ENCODE peak calls at places on chromosomes 12 and 14, in four cellular contexts. W is left lung; L is CD8-positive, alpha-beta T cell; Y is BE2C. P is an unnamed sample.

GRCh38 chr12:89016970-89017778 is 335.1 kb downstream of the DUSP6 start:
- DNase-seq in W (no peak), L (no peak), Y (peak; percentile 63), P (peak; percentile 90)

GRCh38 chr12:119229837-119230236 is 51.1 kb downstream of the HSPB8 start:
- DNase-seq in W (no peak), L (no peak), Y (peak; percentile 82), P (peak; percentile 72)

GRCh38 chr14:38297681-38298080 is 41.8 kb upstream of the CLEC14A start:
- DNase-seq in W (no peak), L (no peak), Y (peak; percentile 58), P (no peak)

GRCh38 chr12:52214421-52214802 is 18.6 kb upstream of the KRT7 start:
- DNase-seq in W (no peak), L (no peak), Y (peak; percentile 46), P (no peak)

GRCh38 chr12:12443482-12443881 is 86.6 kb downstream of the BORCS5 start:
- DNase-seq in W (no peak), L (no peak), Y (no peak), P (no peak)

GRCh38 chr12:110582286-110583136 is 607 bp downstream of the PPTC7 start:
- DNase-seq in W (peak; percentile 83), L (peak; percentile 74), Y (peak; percentile 54), P (peak; percentile 49)

GRCh38 chr12:57896437-57897201 is 44.7 kb upstream of the ATP23 start:
- DNase-seq in W (peak; percentile 79), L (peak; percentile 24), Y (peak; percentile 69), P (peak; percentile 71)

GRCh38 chr14:97359391-97359790 is 562.2 kb downstream of the VRK1 start:
- DNase-seq in W (no peak), L (no peak), Y (no peak), P (no peak)

GRCh38 chr14:56378474-56378873 is 201.1 kb upstream of the TMEM260 start:
- DNase-seq in W (no peak), L (no peak), Y (no peak), P (no peak)

GRCh38 chr14:69615471-69616407 is 4.3 kb downstream of the SUSD6 start:
- DNase-seq in W (peak; percentile 64), L (peak; percentile 50), Y (no peak), P (no peak)

GRCh38 chr12:88575361-88575959 is 4.8 kb downstream of the KITLG start:
- DNase-seq in W (no peak), L (no peak), Y (no peak), P (no peak)

GRCh38 chr14:106318700-106319099 is 792.3 kb downstream of the TMEM121 start:
- DNase-seq in W (no peak), L (peak; percentile 48), Y (no peak), P (no peak)

GRCh38 chr12:120726961-120727360 is 1.3 kb downstream of the ACADS start:
- DNase-seq in W (no peak), L (no peak), Y (no peak), P (no peak)

GRCh38 chr12:31849090-31849687 is 110.0 kb upstream of the RESF1 start:
- DNase-seq in W (no peak), L (no peak), Y (no peak), P (peak; percentile 46)

GRCh38 chr14:49970474-49971147 is 77.7 kb downstream of the ARF6 start:
- DNase-seq in W (no peak), L (no peak), Y (no peak), P (no peak)

GRCh38 chr14:104784218-104784568 is 11.4 kb downstream of the AKT1 start:
- DNase-seq in W (no peak), L (no peak), Y (no peak), P (no peak)

GRCh38 chr12:52519826-52520662 is at the start of gene KRT5:
- DNase-seq in W (no peak), L (no peak), Y (no peak), P (no peak)

GRCh38 chr14:26702721-26703250 is 105.0 kb upstream of the NOVA1 start:
- DNase-seq in W (no peak), L (no peak), Y (no peak), P (no peak)

GRCh38 chr12:23359975-23360638 is 589.4 kb downstream of the SOX5 start:
- DNase-seq in W (no peak), L (no peak), Y (no peak), P (no peak)

GRCh38 chr14:70189678-70190077 is 927 bp upstream of the SLC8A3 start:
- DNase-seq in W (no peak), L (no peak), Y (no peak), P (peak; percentile 41)

GRCh38 chr12:94873368-94874085 is 130.0 kb downstream of the NDUFA12 start:
- DNase-seq in W (no peak), L (no peak), Y (peak; percentile 10), P (no peak)

GRCh38 chr12:52216107-52216506 is 16.9 kb upstream of the KRT7 start:
- DNase-seq in W (no peak), L (no peak), Y (no peak), P (peak; percentile 50)

GRCh38 chr14:51351997-51352396 is 112.0 kb downstream of the TMX1 start:
- DNase-seq in W (no peak), L (no peak), Y (no peak), P (no peak)

GRCh38 chr12:107361970-107362369 is 268.6 kb upstream of the CRY1 start:
- DNase-seq in W (no peak), L (no peak), Y (no peak), P (no peak)

GRCh38 chr12:94304566-94305061 is 155.1 kb downstream of the CEP83 start:
- DNase-seq in W (no peak), L (no peak), Y (no peak), P (no peak)

GRCh38 chr14:95922080-95922479 is 45.4 kb downstream of the TUNAR start:
- DNase-seq in W (no peak), L (no peak), Y (no peak), P (no peak)

GRCh38 chr12:61356485-61356884 is 903.7 kb upstream of the USP15 start:
- DNase-seq in W (no peak), L (no peak), Y (no peak), P (no peak)

DNA sequence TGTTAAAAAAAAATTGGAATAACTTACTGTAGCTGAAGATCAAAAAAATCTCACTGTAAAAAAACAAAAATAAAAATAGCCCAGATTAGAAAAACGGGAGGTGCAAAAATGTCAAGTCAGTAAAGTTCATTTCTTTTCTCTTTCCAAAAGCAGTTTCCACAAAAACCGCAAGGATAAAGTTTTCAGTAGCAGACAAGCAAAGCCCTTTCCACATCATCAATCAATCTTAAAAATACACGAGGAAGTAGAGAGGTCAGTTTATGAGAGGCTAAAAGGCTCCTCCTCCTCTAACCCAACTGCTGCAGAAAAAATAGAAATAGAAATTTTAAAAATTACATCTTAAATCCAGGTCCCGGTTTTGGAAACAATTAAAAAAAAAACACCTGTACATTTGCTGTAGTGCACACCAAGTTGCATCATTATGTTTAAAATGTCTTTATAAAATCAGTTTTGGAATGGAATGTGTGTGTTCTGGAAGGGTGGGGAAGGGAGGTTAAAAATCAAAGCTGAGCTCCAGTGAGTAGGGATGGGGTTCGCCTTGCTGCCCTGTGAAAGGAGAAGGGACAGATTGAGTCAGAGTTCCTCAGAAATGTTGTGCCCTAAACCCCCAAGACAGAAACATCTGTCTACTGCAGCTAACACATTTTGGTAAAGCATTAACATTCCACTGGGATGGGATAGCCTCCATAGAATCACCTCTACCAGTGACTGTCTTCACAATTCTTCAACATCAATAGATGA is 5.8 kb downstream of the HNRNPC start:
- DNase-seq in W (no peak), L (no peak), Y (no peak), P (no peak)
- H3K4me1 ChIP-seq in W (peaks cover 46% of the 10 kb centered on the region), L (peaks cover 65% of the 10 kb centered on the region), Y (peaks cover 2% of the 10 kb centered on the region), P (peaks cover 16% of the 10 kb centered on the region)

DNA sequence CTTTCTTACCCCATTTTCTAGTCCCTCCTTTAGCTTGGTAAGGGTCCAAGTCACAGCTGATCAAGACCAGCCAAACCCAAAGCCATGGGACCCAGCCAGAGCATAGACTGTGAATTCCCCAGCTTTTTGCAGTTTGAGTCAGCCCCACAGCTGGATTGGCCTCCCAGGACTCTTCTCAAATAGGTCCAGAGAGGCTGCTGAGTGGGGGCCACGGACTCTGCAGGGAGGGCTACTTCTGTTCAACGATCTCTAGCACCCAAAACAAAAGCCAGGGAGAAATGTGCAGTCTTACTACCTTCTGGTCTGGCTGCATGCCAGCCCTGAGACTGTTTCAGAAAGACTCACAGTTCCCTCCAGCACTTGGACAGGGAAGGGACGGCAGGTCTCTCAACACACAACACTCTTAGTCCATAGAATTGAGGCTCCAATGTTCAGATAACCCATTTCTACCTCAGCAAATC is 1.6 kb downstream of the VDR start:
- DNase-seq in W (peak; percentile 61), L (no peak), Y (no peak), P (no peak)
- H3K4me3 ChIP-seq in W (peak overlapping the region; percentile 62), L (no peak overlapping the region), Y (no peak overlapping the region), P (no peak overlapping the region)

DNA sequence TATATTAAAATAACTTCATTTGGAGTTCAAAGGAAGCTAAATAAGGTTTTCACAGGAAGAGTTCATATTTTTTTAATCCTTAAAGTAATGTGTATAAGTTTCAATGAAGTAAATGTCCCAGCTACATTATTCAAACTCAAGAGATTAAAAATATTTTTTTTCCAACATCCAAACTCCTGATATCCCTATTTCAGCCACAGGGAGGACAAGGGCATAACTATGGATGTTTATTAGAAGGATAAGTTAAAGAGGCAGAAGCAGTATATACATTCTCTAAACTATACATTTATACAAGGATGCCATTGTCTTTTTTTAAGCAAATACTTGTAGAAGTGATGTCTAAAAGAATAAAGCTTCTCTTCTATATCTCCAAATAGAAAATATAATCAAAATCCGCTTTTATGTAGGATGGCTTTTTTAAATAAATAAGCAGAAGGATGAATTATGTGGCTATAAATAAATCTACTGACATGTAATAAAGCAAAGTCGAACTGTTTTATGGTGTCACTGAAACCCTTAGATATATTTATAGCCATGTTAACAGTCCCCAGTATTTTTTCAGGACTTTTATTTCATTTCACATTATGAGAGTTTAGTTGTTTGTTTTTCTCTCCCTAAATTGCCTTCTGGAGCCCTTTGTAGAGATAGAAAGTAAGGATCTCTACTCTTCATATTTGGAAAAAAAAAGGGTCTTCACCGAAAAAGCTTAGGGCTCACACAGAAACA is 936.5 kb downstream of the DIO2 start:
- DNase-seq in W (no peak), L (no peak), Y (no peak), P (no peak)
- H3K27me3 ChIP-seq in W (peaks cover 10% of the 10 kb centered on the region), L (no peaks in the 10 kb centered on the region), Y (peaks cover 16% of the 10 kb centered on the region), P (no peaks in the 10 kb centered on the region)

GRCh38 chr12:67887065-67887464 is 102.2 kb upstream of the IFNG-AS1 start:
- DNase-seq in W (no peak), L (no peak), Y (no peak), P (no peak)

GRCh38 chr12:67889935-67890334 is 99.3 kb upstream of the IFNG-AS1 start:
- DNase-seq in W (no peak), L (no peak), Y (no peak), P (no peak)

GRCh38 chr12:67884596-67884995 is 104.7 kb upstream of the IFNG-AS1 start:
- DNase-seq in W (no peak), L (no peak), Y (no peak), P (no peak)

GRCh38 chr12:67881565-67881964 is 107.7 kb upstream of the IFNG-AS1 start:
- DNase-seq in W (no peak), L (no peak), Y (no peak), P (no peak)

DNA sequence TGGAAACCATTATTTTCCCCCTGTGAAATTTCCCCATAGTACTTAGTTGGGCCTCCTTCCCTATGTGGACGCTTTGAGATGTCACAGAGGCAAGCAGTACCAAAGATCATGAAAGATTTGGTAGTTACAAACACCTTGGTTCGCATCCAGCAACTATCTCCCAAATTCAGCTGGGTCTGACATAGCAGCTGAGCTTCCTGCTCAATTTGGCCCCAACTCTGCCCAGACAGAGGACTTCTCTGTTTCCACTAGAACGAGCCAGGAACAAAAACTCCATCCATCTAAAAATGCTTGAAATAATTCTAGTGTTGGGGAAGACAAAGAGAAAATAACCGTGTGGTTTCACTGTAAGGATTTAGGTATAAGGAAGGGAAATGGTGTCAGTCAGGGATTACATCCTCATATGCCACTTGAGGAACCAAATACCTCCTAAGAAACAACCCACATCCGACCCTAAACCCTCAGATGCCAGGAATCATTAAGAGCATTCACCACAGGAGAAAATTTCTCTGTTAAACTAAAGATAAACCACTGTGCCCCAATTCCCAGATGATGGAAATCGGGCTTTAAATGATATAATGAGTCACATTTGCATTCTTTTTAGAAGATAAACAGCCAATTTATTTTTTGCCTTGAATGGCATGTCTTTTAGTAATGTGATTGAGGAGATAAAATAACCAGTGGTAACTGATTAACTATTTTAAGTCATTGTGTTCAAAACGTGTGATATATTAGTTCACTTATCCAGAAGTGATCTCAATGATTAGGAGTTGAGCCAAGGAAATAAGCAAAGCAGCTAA is 103.7 kb upstream of the IFNG-AS1 start:
- DNase-seq in W (no peak), L (no peak), Y (no peak), P (no peak)
- H3K4me1 ChIP-seq in W (no peaks in the 10 kb centered on the region), L (no peaks in the 10 kb centered on the region), Y (no peaks in the 10 kb centered on the region), P (no peaks in the 10 kb centered on the region)